ENCODE peak calls at places on chromosomes 7 and 10, in five cellular contexts. W is gastrocnemius medialis; E is CD8-positive, alpha-beta T cell; F is GM12865; B is progenitor cell of endocrine pancreas. N is an unnamed sample.

GRCh38 chr7:33581239-33581638 is 324.1 kb upstream of the BMPER start:
- DNase-seq in W (no peak), F (no peak), B (no peak), E (no peak), N (no peak)

GRCh38 chr7:99141334-99141733 is 2.6 kb downstream of the SMURF1 start:
- DNase-seq in F (no peak), B (no peak), W (no peak), E (no peak), N (no peak)

GRCh38 chr7:107879400-107880035 is 11.5 kb upstream of the DLD start:
- DNase-seq in F (peak; percentile 46), B (no peak), E (no peak), W (no peak), N (no peak)

GRCh38 chr10:98328163-98328562 is 60.2 kb upstream of the LOXL4 start:
- DNase-seq in B (no peak), W (no peak), E (no peak), F (no peak), N (no peak)

GRCh38 chr7:155277385-155277994 is 20.2 kb upstream of the INSIG1 start:
- DNase-seq in W (no peak), B (no peak), F (no peak), E (no peak), N (no peak)

GRCh38 chr10:10222288-10222945 is 795.3 kb upstream of the CELF2 start:
- DNase-seq in F (no peak), E (no peak), W (no peak), B (no peak), N (no peak)

GRCh38 chr10:73744690-73744994 is 470 bp downstream of the SEC24C start:
- DNase-seq in F (peak; percentile 58), B (peak; percentile 30), E (no peak), W (no peak), N (peak; percentile 62)

GRCh38 chr7:30650455-30650854 is 31.8 kb downstream of the CRHR2 start:
- DNase-seq in B (no peak), W (no peak), F (no peak), E (no peak), N (no peak)

GRCh38 chr7:83655951-83656556 is 7.1 kb upstream of the SEMA3E start:
- DNase-seq in F (peak; percentile 64), W (no peak), E (no peak), B (no peak), N (no peak)

GRCh38 chr10:58137813-58138212 is 129.9 kb downstream of the IPMK start:
- DNase-seq in B (no peak), E (no peak), F (no peak), W (no peak), N (no peak)

GRCh38 chr7:112898432-112899290 is 108.5 kb upstream of the TMEM168 start:
- DNase-seq in F (peak; percentile 72), B (peak; percentile 33), E (no peak), W (no peak), N (no peak)

GRCh38 chr10:78203915-78204818 is 170.5 kb downstream of the RPS24 start:
- DNase-seq in F (no peak), W (no peak), B (no peak), E (no peak), N (no peak)

GRCh38 chr10:87659571-87660483 is at the start of gene PAPSS2:
- DNase-seq in W (peak; percentile 21), E (no peak), B (peak; percentile 35), F (peak; percentile 54), N (no peak)
- TF ChIP-seq CTCF in W (no peak), E (no peak), B (peak; percentile 24), F (no peak), N (no peak)

GRCh38 chr7:77461246-77461645 is 45.1 kb upstream of the GSAP start:
- DNase-seq in B (no peak), F (no peak), W (no peak), E (no peak), N (no peak)

GRCh38 chr7:77459311-77459726 is 43.2 kb upstream of the GSAP start:
- DNase-seq in W (no peak), F (no peak), E (no peak), B (no peak), N (no peak)

GRCh38 chr7:77461842-77462241 is 45.7 kb upstream of the GSAP start:
- DNase-seq in E (no peak), W (no peak), B (no peak), F (no peak), N (no peak)

GRCh38 chr7:77458786-77459185 is 42.6 kb upstream of the GSAP start:
- DNase-seq in E (no peak), W (no peak), B (no peak), F (no peak), N (no peak)

DNA sequence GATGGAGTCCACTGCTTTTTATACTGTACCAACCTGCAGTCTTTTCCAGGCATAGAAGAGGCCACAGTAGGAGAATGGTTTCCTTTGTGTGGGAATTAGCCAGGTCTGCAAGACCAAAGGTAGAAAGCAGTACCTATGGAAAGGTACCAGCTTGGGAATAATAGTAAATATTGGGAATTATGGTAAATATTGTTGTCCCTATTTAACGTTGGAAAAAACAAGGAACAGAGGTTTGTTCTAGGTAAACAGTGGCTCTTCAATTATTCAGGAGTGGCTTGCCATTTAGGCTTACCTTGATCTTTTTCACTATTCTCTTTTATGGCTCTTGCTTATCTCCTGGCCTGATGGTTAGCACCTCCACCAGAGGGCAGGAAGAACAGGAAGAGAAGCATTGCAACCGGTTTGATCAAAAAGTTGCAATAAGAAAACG is 43.9 kb upstream of the GSAP start:
- DNase-seq in W (no peak), E (no peak), F (no peak), B (no peak), N (no peak)
- TF ChIP-seq CTCF in W (peak; percentile 7), E (no peak), F (peak; percentile 2), B (peak; percentile 9), N (no peak)

GRCh38 chr7:26097837-26098668 is 53.9 kb upstream of the NFE2L3 start:
- DNase-seq in B (no peak), E (no peak), W (no peak), F (no peak), N (no peak)

GRCh38 chr7:26103541-26104070 is 48.4 kb upstream of the NFE2L3 start:
- DNase-seq in W (no peak), B (no peak), F (no peak), E (no peak), N (no peak)

GRCh38 chr7:26102176-26102575 is 49.8 kb upstream of the NFE2L3 start:
- DNase-seq in B (no peak), E (no peak), W (no peak), F (no peak), N (no peak)

GRCh38 chr7:26100940-26101339 is 51.1 kb upstream of the NFE2L3 start:
- DNase-seq in B (no peak), F (peak; percentile 48), E (no peak), W (no peak), N (peak; percentile 52)

DNA sequence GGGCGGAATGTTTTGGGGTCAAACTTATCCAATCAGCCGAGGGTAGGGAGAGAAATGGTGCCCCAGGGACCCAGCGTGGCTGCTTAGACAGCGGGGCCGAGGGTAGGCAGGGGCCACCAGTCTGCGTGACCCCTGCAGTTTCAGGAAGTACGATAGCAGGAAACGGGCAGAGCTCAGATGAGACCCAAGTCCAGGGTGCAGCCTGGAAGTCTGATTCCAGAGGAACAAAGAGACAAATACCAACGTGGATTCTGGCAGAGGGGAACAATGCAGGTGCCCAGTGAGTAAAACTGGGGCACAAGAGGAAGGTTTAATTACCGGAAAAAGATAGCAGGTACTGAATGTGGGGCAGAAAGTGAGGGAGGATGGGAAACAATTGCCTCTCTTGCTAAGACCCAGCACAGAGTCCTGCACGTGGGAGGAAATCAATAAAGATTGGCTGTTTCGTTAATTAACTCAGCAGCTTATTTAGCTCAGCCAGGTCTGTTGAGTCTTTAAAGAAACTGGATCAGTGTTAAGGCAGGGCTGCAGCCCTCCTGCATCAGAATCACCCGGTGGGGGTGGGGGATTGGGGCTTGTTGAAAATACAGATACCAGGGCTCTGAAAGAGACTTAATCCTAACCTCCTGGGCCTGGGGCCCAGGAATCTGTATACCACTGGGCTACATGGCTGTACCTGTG is 50.4 kb upstream of the NFE2L3 start:
- DNase-seq in B (no peak), E (no peak), F (peak; percentile 75), W (peak; percentile 19), N (no peak)
- TF ChIP-seq CTCF in B (no peak), E (no peak), F (no peak), W (no peak), N (no peak)

DNA sequence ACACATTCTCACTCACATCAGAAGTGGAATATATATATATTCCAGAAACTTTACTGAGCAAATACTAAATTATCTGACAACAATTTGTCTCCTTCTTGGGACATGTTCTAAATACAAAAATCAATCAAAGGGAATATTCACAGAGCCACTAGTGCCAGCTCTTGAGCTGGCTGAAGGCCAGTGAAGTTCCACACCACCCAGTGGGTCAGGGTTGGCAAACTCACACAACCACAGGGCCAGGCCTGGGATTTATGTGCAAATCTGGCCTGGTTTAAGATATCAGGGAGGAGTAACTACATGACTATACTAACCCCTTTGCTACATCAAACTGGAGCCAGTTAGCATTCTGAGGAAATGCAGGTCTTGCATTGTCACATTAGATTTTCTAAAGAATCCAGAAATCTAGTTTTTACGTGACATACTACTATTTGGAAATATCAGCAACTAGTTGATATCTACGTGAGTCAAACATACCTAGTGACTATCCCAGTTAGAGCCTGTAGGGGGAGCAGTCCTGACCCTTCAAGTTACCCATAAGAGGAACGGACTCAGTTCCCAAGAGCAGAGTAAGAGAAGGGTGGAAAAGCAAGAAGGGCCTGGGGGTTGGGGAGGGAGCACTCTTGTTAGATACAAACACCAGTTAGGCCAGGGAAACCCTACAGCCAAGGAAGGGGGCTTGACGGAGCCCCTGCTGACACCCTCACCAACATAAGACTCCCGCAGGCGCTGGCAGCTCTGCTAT is 600.4 kb downstream of the KCNMA1 start:
- DNase-seq in W (no peak), F (peak; percentile 41), E (no peak), B (no peak), N (no peak)
- TF ChIP-seq CTCF in W (peak; percentile 12), F (peak; percentile 64), E (no peak), B (peak; percentile 72), N (peak; percentile 77)

GRCh38 chr10:72567884-72568283 is 58.0 kb downstream of the MICU1 start:
- DNase-seq in W (no peak), F (peak; percentile 14), E (no peak), B (no peak), N (no peak)
- TF ChIP-seq CTCF in W (no peak), F (peak; percentile 24), E (no peak), B (peak; percentile 55), N (peak; percentile 54)

GRCh38 chr7:142153400-142153799 is 41.9 kb downstream of the MGAM2 start:
- DNase-seq in W (no peak), F (peak; percentile 30), B (no peak), E (no peak), N (no peak)
- TF ChIP-seq CTCF in W (no peak), F (peak; percentile 29), B (peak; percentile 48), E (no peak), N (peak; percentile 30)

GRCh38 chr7:1548438-1548831 is 7.6 kb downstream of the TMEM184A start:
- DNase-seq in B (no peak), E (no peak), F (peak; percentile 30), W (peak; percentile 24), N (peak; percentile 50)
- TF ChIP-seq CTCF in B (no peak), E (no peak), F (no peak), W (no peak), N (peak; percentile 38)

GRCh38 chr10:43265799-43266721 is 805 bp downstream of the RASGEF1A start:
- DNase-seq in B (peak; percentile 39), F (no peak), E (peak; percentile 27), W (no peak), N (no peak)
- TF ChIP-seq CTCF in B (peak; percentile 58), F (no peak), E (no peak), W (peak; percentile 26), N (peak; percentile 13)

GRCh38 chr7:26562841-26563240 is 271.2 kb downstream of the SNX10 start:
- DNase-seq in F (no peak), W (no peak), E (no peak), B (no peak), N (no peak)
- TF ChIP-seq CTCF in F (no peak), W (no peak), E (no peak), B (no peak), N (no peak)

N was measured in CD14-positive monocyte.